ENCODE peak calls at places on chromosomes 6 and 20, in ten cellular contexts. One of them, this sample, is unnamed.
A peak's percentile ranks its signal among the peaks of the same experiment; 100 is the strongest.

GRCh38 chr6:135030056-135030473 is 24.6 kb downstream of the HBS1L start:
- DNase-seq in heart right ventricle: no peak
- DNase-seq in choroid plexus epithelial cell: no peak
- DNase-seq in Peyer's patch: no peak
- DNase-seq in BJ: no peak
- DNase-seq in transverse colon: no peak
- DNase-seq in CD8-positive, alpha-beta memory T cell: no peak
- DNase-seq in pancreas: no peak
- DNase-seq in endodermal cell: no peak
- DNase-seq in foreskin fibroblast: no peak
- DNase-seq in this sample: no peak

GRCh38 chr6:43185391-43185790 is 3.4 kb downstream of the CUL9 start:
- DNase-seq in transverse colon: no peak
- DNase-seq in BJ: no peak
- DNase-seq in CD8-positive, alpha-beta memory T cell: no peak
- DNase-seq in pancreas: no peak
- DNase-seq in Peyer's patch: no peak
- DNase-seq in endodermal cell: no peak
- DNase-seq in foreskin fibroblast: no peak
- DNase-seq in heart right ventricle: no peak
- DNase-seq in choroid plexus epithelial cell: no peak
- DNase-seq in this sample: no peak

GRCh38 chr6:164753517-164753916 is 555.9 kb downstream of the C6orf118 start:
- DNase-seq in pancreas: no peak
- DNase-seq in transverse colon: no peak
- DNase-seq in CD8-positive, alpha-beta memory T cell: no peak
- DNase-seq in heart right ventricle: no peak
- DNase-seq in foreskin fibroblast: no peak
- DNase-seq in endodermal cell: no peak
- DNase-seq in choroid plexus epithelial cell: peak; percentile 0
- DNase-seq in Peyer's patch: no peak
- DNase-seq in BJ: no peak
- DNase-seq in this sample: peak; percentile 36

GRCh38 chr20:20017852-20018245 is 687 bp downstream of the NAA20 start:
- DNase-seq in foreskin fibroblast: no peak
- DNase-seq in CD8-positive, alpha-beta memory T cell: no peak
- DNase-seq in pancreas: no peak
- DNase-seq in Peyer's patch: no peak
- DNase-seq in BJ: no peak
- DNase-seq in transverse colon: no peak
- DNase-seq in choroid plexus epithelial cell: no peak
- DNase-seq in endodermal cell: no peak
- DNase-seq in heart right ventricle: no peak
- DNase-seq in this sample: peak; percentile 53

GRCh38 chr20:37071481-37071911 is 24.3 kb downstream of the RBL1 start:
- DNase-seq in endodermal cell: no peak
- DNase-seq in transverse colon: no peak
- DNase-seq in heart right ventricle: no peak
- DNase-seq in CD8-positive, alpha-beta memory T cell: peak; percentile 2
- DNase-seq in choroid plexus epithelial cell: peak; percentile 73
- DNase-seq in pancreas: no peak
- DNase-seq in Peyer's patch: peak; percentile 47
- DNase-seq in BJ: peak; percentile 19
- DNase-seq in foreskin fibroblast: no peak
- DNase-seq in this sample: peak; percentile 91

GRCh38 chr6:114247101-114247500 is 95.7 kb downstream of the HS3ST5 start:
- DNase-seq in endodermal cell: no peak
- DNase-seq in choroid plexus epithelial cell: no peak
- DNase-seq in pancreas: no peak
- DNase-seq in transverse colon: no peak
- DNase-seq in foreskin fibroblast: no peak
- DNase-seq in BJ: no peak
- DNase-seq in heart right ventricle: no peak
- DNase-seq in CD8-positive, alpha-beta memory T cell: no peak
- DNase-seq in Peyer's patch: no peak
- DNase-seq in this sample: no peak

GRCh38 chr6:110255356-110255755 is 75.1 kb downstream of the CDC40 start:
- DNase-seq in heart right ventricle: no peak
- DNase-seq in foreskin fibroblast: peak; percentile 11
- DNase-seq in pancreas: no peak
- DNase-seq in endodermal cell: peak; percentile 90
- DNase-seq in Peyer's patch: no peak
- DNase-seq in choroid plexus epithelial cell: peak; percentile 60
- DNase-seq in CD8-positive, alpha-beta memory T cell: no peak
- DNase-seq in transverse colon: no peak
- DNase-seq in BJ: no peak
- DNase-seq in this sample: peak; percentile 51

GRCh38 chr6:33036512-33036911 is 27.1 kb upstream of the HLA-DOA start:
- DNase-seq in choroid plexus epithelial cell: no peak
- DNase-seq in Peyer's patch: no peak
- DNase-seq in CD8-positive, alpha-beta memory T cell: no peak
- DNase-seq in heart right ventricle: no peak
- DNase-seq in foreskin fibroblast: no peak
- DNase-seq in pancreas: no peak
- DNase-seq in endodermal cell: no peak
- DNase-seq in transverse colon: no peak
- DNase-seq in BJ: no peak
- DNase-seq in this sample: no peak

GRCh38 chr20:57664476-57664875 is 44.2 kb upstream of the ZBP1 start:
- DNase-seq in choroid plexus epithelial cell: no peak
- DNase-seq in heart right ventricle: no peak
- DNase-seq in foreskin fibroblast: no peak
- DNase-seq in BJ: no peak
- DNase-seq in pancreas: peak; percentile 4
- DNase-seq in transverse colon: peak; percentile 3
- DNase-seq in endodermal cell: peak; percentile 42
- DNase-seq in Peyer's patch: no peak
- DNase-seq in CD8-positive, alpha-beta memory T cell: no peak
- DNase-seq in this sample: no peak

GRCh38 chr20:37233471-37234253 is 28.0 kb downstream of the GHRH start:
- DNase-seq in CD8-positive, alpha-beta memory T cell: no peak
- DNase-seq in BJ: no peak
- DNase-seq in choroid plexus epithelial cell: no peak
- DNase-seq in pancreas: no peak
- DNase-seq in foreskin fibroblast: no peak
- DNase-seq in heart right ventricle: no peak
- DNase-seq in Peyer's patch: peak; percentile 27
- DNase-seq in endodermal cell: peak; percentile 5
- DNase-seq in transverse colon: no peak
- DNase-seq in this sample: no peak

GRCh38 chr20:49635171-49635570 is 67.2 kb upstream of the PTGIS start:
- DNase-seq in CD8-positive, alpha-beta memory T cell: no peak
- DNase-seq in transverse colon: peak; percentile 67
- DNase-seq in foreskin fibroblast: no peak
- DNase-seq in endodermal cell: no peak
- DNase-seq in BJ: no peak
- DNase-seq in Peyer's patch: no peak
- DNase-seq in heart right ventricle: peak; percentile 65
- DNase-seq in choroid plexus epithelial cell: no peak
- DNase-seq in pancreas: no peak
- DNase-seq in this sample: no peak

GRCh38 chr20:19815553-19815991 is 57.5 kb downstream of the RIN2 start:
- DNase-seq in heart right ventricle: no peak
- DNase-seq in choroid plexus epithelial cell: peak; percentile 99
- DNase-seq in CD8-positive, alpha-beta memory T cell: no peak
- DNase-seq in Peyer's patch: no peak
- DNase-seq in BJ: peak; percentile 98
- DNase-seq in endodermal cell: no peak
- DNase-seq in transverse colon: no peak
- DNase-seq in pancreas: no peak
- DNase-seq in foreskin fibroblast: peak; percentile 96
- DNase-seq in this sample: peak; percentile 98

GRCh38 chr20:50373674-50374286 is 136.4 kb upstream of the PTPN1 start:
- DNase-seq in choroid plexus epithelial cell: no peak
- DNase-seq in endodermal cell: no peak
- DNase-seq in heart right ventricle: no peak
- DNase-seq in transverse colon: no peak
- DNase-seq in foreskin fibroblast: no peak
- DNase-seq in Peyer's patch: peak; percentile 73
- DNase-seq in pancreas: no peak
- DNase-seq in BJ: no peak
- DNase-seq in CD8-positive, alpha-beta memory T cell: no peak
- DNase-seq in this sample: peak; percentile 44

GRCh38 chr6:100573169-100573568 is 108.4 kb upstream of the SIM1 start:
- DNase-seq in transverse colon: no peak
- DNase-seq in Peyer's patch: no peak
- DNase-seq in CD8-positive, alpha-beta memory T cell: no peak
- DNase-seq in pancreas: no peak
- DNase-seq in BJ: no peak
- DNase-seq in endodermal cell: no peak
- DNase-seq in foreskin fibroblast: peak; percentile 38
- DNase-seq in heart right ventricle: no peak
- DNase-seq in choroid plexus epithelial cell: peak; percentile 75
- DNase-seq in this sample: peak; percentile 42

GRCh38 chr6:136525586-136526195 is 24.5 kb downstream of the MAP7 start:
- DNase-seq in endodermal cell: peak; percentile 61
- DNase-seq in transverse colon: no peak
- DNase-seq in pancreas: no peak
- DNase-seq in heart right ventricle: no peak
- DNase-seq in foreskin fibroblast: no peak
- DNase-seq in choroid plexus epithelial cell: no peak
- DNase-seq in Peyer's patch: no peak
- DNase-seq in CD8-positive, alpha-beta memory T cell: no peak
- DNase-seq in BJ: no peak
- DNase-seq in this sample: peak; percentile 62

GRCh38 chr6:166466178-166467122 is 83.7 kb upstream of the MPC1 start:
- DNase-seq in pancreas: no peak
- DNase-seq in CD8-positive, alpha-beta memory T cell: no peak
- DNase-seq in endodermal cell: no peak
- DNase-seq in Peyer's patch: no peak
- DNase-seq in heart right ventricle: no peak
- DNase-seq in BJ: peak; percentile 85
- DNase-seq in transverse colon: no peak
- DNase-seq in foreskin fibroblast: peak; percentile 70
- DNase-seq in choroid plexus epithelial cell: peak; percentile 53
- DNase-seq in this sample: peak; percentile 59

GRCh38 chr6:111230351-111231077 is 143.2 kb downstream of the SLC16A10 start:
- DNase-seq in choroid plexus epithelial cell: peak; percentile 90
- DNase-seq in pancreas: no peak
- DNase-seq in transverse colon: no peak
- DNase-seq in endodermal cell: no peak
- DNase-seq in foreskin fibroblast: peak; percentile 30
- DNase-seq in heart right ventricle: no peak
- DNase-seq in Peyer's patch: no peak
- DNase-seq in CD8-positive, alpha-beta memory T cell: no peak
- DNase-seq in BJ: peak; percentile 40
- DNase-seq in this sample: peak; percentile 83

GRCh38 chr6:144659202-144659731 is 374.1 kb downstream of the UTRN start:
- DNase-seq in heart right ventricle: no peak
- DNase-seq in Peyer's patch: peak; percentile 48
- DNase-seq in CD8-positive, alpha-beta memory T cell: no peak
- DNase-seq in foreskin fibroblast: no peak
- DNase-seq in BJ: no peak
- DNase-seq in transverse colon: peak; percentile 25
- DNase-seq in pancreas: no peak
- DNase-seq in endodermal cell: peak; percentile 75
- DNase-seq in choroid plexus epithelial cell: peak; percentile 94
- DNase-seq in this sample: no peak

GRCh38 chr20:23362392-23363256 is 642 bp downstream of the GZF1 start:
- DNase-seq in foreskin fibroblast: no peak
- DNase-seq in choroid plexus epithelial cell: peak; percentile 47
- DNase-seq in heart right ventricle: no peak
- DNase-seq in endodermal cell: peak; percentile 71
- DNase-seq in transverse colon: peak; percentile 45
- DNase-seq in CD8-positive, alpha-beta memory T cell: peak; percentile 23
- DNase-seq in BJ: no peak
- DNase-seq in pancreas: no peak
- DNase-seq in Peyer's patch: no peak
- DNase-seq in this sample: peak; percentile 14

GRCh38 chr20:14331671-14332070 is 5.7 kb downstream of the FLRT3 start:
- DNase-seq in endodermal cell: no peak
- DNase-seq in choroid plexus epithelial cell: no peak
- DNase-seq in transverse colon: no peak
- DNase-seq in heart right ventricle: no peak
- DNase-seq in BJ: no peak
- DNase-seq in foreskin fibroblast: no peak
- DNase-seq in CD8-positive, alpha-beta memory T cell: no peak
- DNase-seq in Peyer's patch: no peak
- DNase-seq in pancreas: no peak
- DNase-seq in this sample: no peak
- H3K4me3 ChIP-seq in endodermal cell: peak overlapping the region; percentile 88
- H3K4me3 ChIP-seq in choroid plexus epithelial cell: no peak overlapping the region
- H3K4me3 ChIP-seq in transverse colon: no peak overlapping the region
- H3K4me3 ChIP-seq in heart right ventricle: no peak overlapping the region
- H3K4me3 ChIP-seq in BJ: no peak overlapping the region
- H3K4me3 ChIP-seq in foreskin fibroblast: no peak overlapping the region
- H3K4me3 ChIP-seq in CD8-positive, alpha-beta memory T cell: no peak overlapping the region
- H3K4me3 ChIP-seq in Peyer's patch: no peak overlapping the region
- H3K4me3 ChIP-seq in pancreas: no peak overlapping the region
- H3K4me3 ChIP-seq in this sample: peak overlapping the region; percentile 7

GRCh38 chr6:20604159-20604558 is 69.9 kb downstream of the CDKAL1 start:
- DNase-seq in foreskin fibroblast: no peak
- DNase-seq in endodermal cell: no peak
- DNase-seq in transverse colon: no peak
- DNase-seq in CD8-positive, alpha-beta memory T cell: no peak
- DNase-seq in Peyer's patch: no peak
- DNase-seq in BJ: no peak
- DNase-seq in pancreas: no peak
- DNase-seq in choroid plexus epithelial cell: no peak
- DNase-seq in heart right ventricle: no peak
- DNase-seq in this sample: no peak
- H3K4me3 ChIP-seq in foreskin fibroblast: no peak overlapping the region
- H3K4me3 ChIP-seq in endodermal cell: no peak overlapping the region
- H3K4me3 ChIP-seq in transverse colon: no peak overlapping the region
- H3K4me3 ChIP-seq in CD8-positive, alpha-beta memory T cell: no peak overlapping the region
- H3K4me3 ChIP-seq in Peyer's patch: no peak overlapping the region
- H3K4me3 ChIP-seq in BJ: no peak overlapping the region
- H3K4me3 ChIP-seq in pancreas: no peak overlapping the region
- H3K4me3 ChIP-seq in choroid plexus epithelial cell: no peak overlapping the region
- H3K4me3 ChIP-seq in heart right ventricle: no peak overlapping the region
- H3K4me3 ChIP-seq in this sample: no peak overlapping the region

GRCh38 chr6:45424628-45424955 is 46.9 kb upstream of the SUPT3H start:
- DNase-seq in Peyer's patch: no peak
- DNase-seq in pancreas: no peak
- DNase-seq in endodermal cell: no peak
- DNase-seq in CD8-positive, alpha-beta memory T cell: no peak
- DNase-seq in transverse colon: no peak
- DNase-seq in BJ: no peak
- DNase-seq in heart right ventricle: no peak
- DNase-seq in foreskin fibroblast: no peak
- DNase-seq in choroid plexus epithelial cell: no peak
- DNase-seq in this sample: no peak
- H3K4me3 ChIP-seq in Peyer's patch: peak overlapping the region; percentile 81
- H3K4me3 ChIP-seq in pancreas: no peak overlapping the region
- H3K4me3 ChIP-seq in endodermal cell: no peak overlapping the region
- H3K4me3 ChIP-seq in CD8-positive, alpha-beta memory T cell: no peak overlapping the region
- H3K4me3 ChIP-seq in transverse colon: no peak overlapping the region
- H3K4me3 ChIP-seq in BJ: peak overlapping the region; percentile 57
- H3K4me3 ChIP-seq in heart right ventricle: peak overlapping the region; percentile 66
- H3K4me3 ChIP-seq in foreskin fibroblast: peak overlapping the region; percentile 81
- H3K4me3 ChIP-seq in choroid plexus epithelial cell: peak overlapping the region; percentile 95
- H3K4me3 ChIP-seq in this sample: no peak overlapping the region

DNA sequence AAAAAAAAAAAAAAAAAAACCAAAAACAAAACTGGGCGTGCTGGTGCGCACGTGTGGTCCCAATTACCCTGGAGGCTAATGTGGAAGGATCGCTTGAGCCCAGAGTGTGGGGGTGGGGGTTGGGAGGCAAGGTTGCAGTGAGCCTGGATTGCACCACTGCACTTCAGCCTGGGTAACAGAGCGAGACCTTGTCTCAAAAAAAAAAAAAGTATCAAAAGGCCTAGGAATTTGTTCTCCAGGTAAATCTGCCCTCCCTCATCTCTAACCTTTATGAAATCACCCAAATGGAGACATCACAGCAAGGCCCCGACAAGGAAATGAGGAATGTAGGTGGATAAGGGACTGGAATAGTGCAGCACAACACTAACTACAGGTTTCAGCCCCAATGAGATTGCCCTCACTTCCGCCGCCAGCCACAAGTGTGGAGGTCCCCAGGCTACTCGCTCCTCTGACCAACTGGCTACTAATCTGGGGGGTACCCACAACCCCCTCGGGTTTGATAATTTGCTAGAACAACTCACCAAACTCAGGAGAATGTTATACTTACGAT is 36.8 kb upstream of the DDR1 start:
- DNase-seq in BJ: no peak
- DNase-seq in Peyer's patch: no peak
- DNase-seq in CD8-positive, alpha-beta memory T cell: no peak
- DNase-seq in choroid plexus epithelial cell: no peak
- DNase-seq in foreskin fibroblast: no peak
- DNase-seq in transverse colon: no peak
- DNase-seq in endodermal cell: peak; percentile 79
- DNase-seq in heart right ventricle: no peak
- DNase-seq in pancreas: no peak
- DNase-seq in this sample: no peak
- H3K4me3 ChIP-seq in BJ: no peak overlapping the region
- H3K4me3 ChIP-seq in Peyer's patch: no peak overlapping the region
- H3K4me3 ChIP-seq in CD8-positive, alpha-beta memory T cell: no peak overlapping the region
- H3K4me3 ChIP-seq in choroid plexus epithelial cell: no peak overlapping the region
- H3K4me3 ChIP-seq in foreskin fibroblast: no peak overlapping the region
- H3K4me3 ChIP-seq in transverse colon: no peak overlapping the region
- H3K4me3 ChIP-seq in endodermal cell: no peak overlapping the region
- H3K4me3 ChIP-seq in heart right ventricle: no peak overlapping the region
- H3K4me3 ChIP-seq in pancreas: no peak overlapping the region
- H3K4me3 ChIP-seq in this sample: no peak overlapping the region